ENCODE peak calls at places on chromosome 1, in eight cellular contexts. K, N, F, V, Z, I, X and L are unnamed samples.

GRCh38 chr1:48889088-48889487 is 112.4 kb upstream of the BEND5 start:
- DNase-seq in K (no peak), N (no peak), F (no peak), V (no peak), Z (no peak), I (no peak), X (no peak), L (no peak)

GRCh38 chr1:201539561-201540404 is 856 bp downstream of the NAV1 start:
- DNase-seq in K (peak), N (no peak), F (no peak), V (peak), Z (peak), I (no peak), X (peak), L (peak)

GRCh38 chr1:246725191-246725590 is 982 bp downstream of the SCCPDH start:
- DNase-seq in K (no peak), N (no peak), F (no peak), V (no peak), Z (no peak), I (no peak), X (no peak), L (no peak)

GRCh38 chr1:209354840-209355165 is 228.7 kb upstream of the CAMK1G start:
- DNase-seq in K (no peak), N (no peak), F (no peak), V (no peak), Z (no peak), I (no peak), X (no peak), L (no peak)

GRCh38 chr1:92356956-92357355 is 58.1 kb downstream of the RPAP2 start:
- DNase-seq in K (peak), N (peak), F (peak), V (peak), Z (peak), I (no peak), X (no peak), L (no peak)

GRCh38 chr1:161994153-161994814 is 29.4 kb downstream of the OLFML2B start:
- DNase-seq in K (no peak), N (no peak), F (peak), V (peak), Z (no peak), I (no peak), X (no peak), L (peak)

GRCh38 chr1:151519667-151520066 is 8.5 kb downstream of the CGN start:
- DNase-seq in K (no peak), N (no peak), F (no peak), V (peak), Z (no peak), I (no peak), X (no peak), L (no peak)

GRCh38 chr1:32404956-32405355 is 10.7 kb upstream of the BSDC1 start:
- DNase-seq in K (no peak), N (no peak), F (no peak), V (peak), Z (peak), I (no peak), X (no peak), L (no peak)

GRCh38 chr1:7827134-7827955 is 25.5 kb downstream of the UTS2 start:
- DNase-seq in K (no peak), N (peak), F (no peak), V (no peak), Z (peak), I (no peak), X (no peak), L (no peak)

GRCh38 chr1:97738270-97738669 is 182.6 kb downstream of the DPYD start:
- DNase-seq in K (no peak), N (no peak), F (no peak), V (no peak), Z (no peak), I (no peak), X (no peak), L (no peak)

GRCh38 chr1:26826261-26827201 is at the start of gene ZDHHC18:
- DNase-seq in K (peak), N (no peak), F (no peak), V (peak), Z (peak), I (peak), X (peak), L (peak)

GRCh38 chr1:33390550-33390949 is 40.3 kb downstream of the PHC2 start:
- DNase-seq in K (peak), N (no peak), F (peak), V (peak), Z (peak), I (no peak), X (no peak), L (no peak)

GRCh38 chr1:94276900-94277581 is 39.7 kb upstream of the ARHGAP29 start:
- DNase-seq in K (no peak), N (no peak), F (no peak), V (no peak), Z (peak), I (no peak), X (no peak), L (no peak)

GRCh38 chr1:100151679-100152078 is 18.7 kb downstream of the TRMT13 start:
- DNase-seq in K (no peak), N (no peak), F (no peak), V (no peak), Z (no peak), I (no peak), X (no peak), L (no peak)

GRCh38 chr1:47696911-47697441 is 259.1 kb downstream of the FOXD2 start:
- DNase-seq in K (no peak), N (no peak), F (no peak), V (no peak), Z (no peak), I (no peak), X (peak), L (no peak)

GRCh38 chr1:41006942-41007865 is 14.3 kb downstream of the SLFNL1 start:
- DNase-seq in K (peak), N (peak), F (no peak), V (peak), Z (no peak), I (no peak), X (peak), L (no peak)

GRCh38 chr1:32816676-32817158 is 441 bp downstream of the YARS1 start:
- DNase-seq in K (peak), N (peak), F (no peak), V (peak), Z (peak), I (no peak), X (peak), L (no peak)

GRCh38 chr1:86382878-86383277 is 13.2 kb downstream of the ODF2L start:
- DNase-seq in K (no peak), N (no peak), F (no peak), V (no peak), Z (peak), I (no peak), X (no peak), L (no peak)

GRCh38 chr1:2977886-2978611 is 43.2 kb upstream of the ACTRT2 start:
- DNase-seq in K (no peak), N (no peak), F (no peak), V (no peak), Z (no peak), I (peak), X (peak), L (no peak)